ENCODE peak calls at places on chromosomes 7 and 10, in five cellular contexts. Z, L, O, H and A are unnamed samples.

GRCh38 chr10:787933-788651 is 98.6 kb upstream of the DIP2C start:
- DNase-seq in H (no peak), L (no peak), O (no peak), Z (no peak), A (no peak)

GRCh38 chr10:77989081-77989724 is 40.1 kb downstream of the POLR3A start:
- DNase-seq in Z (no peak), O (peak), H (no peak), L (no peak), A (no peak)

GRCh38 chr7:42617071-42617705 is 294.7 kb downstream of the C7orf25 start:
- DNase-seq in O (no peak), Z (no peak), H (no peak), L (no peak), A (no peak)

GRCh38 chr10:49369216-49370162 is 26.4 kb downstream of the DRGX start:
- DNase-seq in L (no peak), O (peak), H (no peak), Z (no peak), A (no peak)

GRCh38 chr10:118792501-118792900 is 37.7 kb upstream of the CACUL1 start:
- DNase-seq in H (no peak), L (no peak), Z (no peak), O (peak), A (no peak)

GRCh38 chr10:75857269-75857846 is 425.9 kb downstream of the LRMDA start:
- DNase-seq in H (no peak), Z (no peak), L (no peak), O (no peak), A (no peak)

GRCh38 chr7:25625316-25625715 is 397.0 kb upstream of the NPVF start:
- DNase-seq in H (no peak), L (no peak), Z (no peak), O (no peak), A (no peak)

GRCh38 chr10:28087675-28088351 is 88.9 kb upstream of the ODAD2 start:
- DNase-seq in Z (no peak), H (no peak), L (peak), O (peak), A (no peak)

GRCh38 chr10:6583447-6583846 is 3.4 kb upstream of the PRKCQ start:
- DNase-seq in L (no peak), H (no peak), O (no peak), Z (no peak), A (no peak)

GRCh38 chr7:27397503-27397902 is 154.9 kb downstream of the EVX1 start:
- DNase-seq in Z (no peak), H (no peak), O (no peak), L (no peak), A (no peak)

GRCh38 chr7:28123752-28124151 is 56.8 kb downstream of the JAZF1 start:
- DNase-seq in Z (no peak), L (no peak), O (no peak), H (no peak), A (no peak)

GRCh38 chr10:125337510-125337909 is 177.1 kb upstream of the CTBP2 start:
- DNase-seq in L (no peak), Z (no peak), H (no peak), O (no peak), A (no peak)

GRCh38 chr10:21173964-21174669 is 277.0 kb upstream of the NEBL start:
- DNase-seq in H (peak), L (peak), O (no peak), Z (no peak), A (no peak)

GRCh38 chr10:116654816-116655215 is 34.1 kb downstream of the PNLIPRP2 start:
- DNase-seq in O (no peak), L (no peak), H (no peak), Z (no peak), A (no peak)
- TF ChIP-seq CTCF in O (peak), L (peak), H (peak), Z (no peak), A (peak)

DNA sequence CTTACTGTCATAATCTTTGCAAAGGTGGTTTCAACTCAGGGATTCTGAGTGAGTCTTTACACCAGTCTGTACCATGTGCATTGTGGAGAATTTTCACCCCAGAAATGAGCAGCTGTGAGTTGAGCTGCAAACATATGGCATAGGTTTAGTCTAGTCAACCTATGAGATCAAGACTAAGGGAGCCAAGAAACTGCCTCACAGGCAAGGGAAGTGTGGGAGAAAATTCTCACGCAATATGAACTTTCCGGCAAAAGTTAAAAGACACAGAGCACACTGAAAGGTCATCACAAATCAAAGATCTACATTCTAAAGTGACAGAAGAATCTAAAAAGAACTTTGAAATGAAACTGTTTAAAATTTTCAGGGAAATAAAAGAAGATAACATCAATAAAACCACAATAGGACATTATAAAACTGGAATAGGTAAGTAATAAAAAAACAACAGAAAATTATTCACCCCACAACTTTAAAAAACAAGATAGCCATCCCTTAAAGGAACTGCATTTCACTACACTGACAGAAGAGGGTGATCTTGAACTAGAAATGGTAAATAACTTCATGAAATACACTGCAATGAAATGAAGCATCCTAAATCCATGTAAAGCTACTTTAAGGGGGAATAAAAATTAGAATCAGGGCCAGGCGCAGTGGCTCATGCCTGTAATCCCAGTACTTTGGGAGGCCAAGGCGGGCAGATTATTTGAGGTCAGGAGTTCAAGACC is 63.5 kb downstream of the LGI1 start:
- DNase-seq in L (peak), O (peak), H (no peak), Z (no peak), A (no peak)
- TF ChIP-seq CTCF in L (peak), O (peak), H (peak), Z (no peak), A (peak)

GRCh38 chr10:22301193-22301592 is 15.0 kb upstream of the COMMD3 start:
- DNase-seq in L (no peak), H (no peak), Z (no peak), O (no peak), A (no peak)
- TF ChIP-seq CTCF in L (no peak), H (no peak), Z (no peak), O (no peak), A (peak)

GRCh38 chr10:106999118-106999707 is 165.3 kb downstream of the SORCS1 start:
- DNase-seq in Z (no peak), L (no peak), H (no peak), O (no peak), A (no peak)
- TF ChIP-seq CTCF in Z (no peak), L (no peak), H (no peak), O (no peak), A (no peak)

GRCh38 chr10:45063605-45064231 is 63.0 kb downstream of the ZNF22 start:
- DNase-seq in Z (no peak), L (peak), O (no peak), H (no peak), A (no peak)
- TF ChIP-seq CTCF in Z (no peak), L (no peak), O (no peak), H (no peak), A (no peak)